ENCODE peak calls at places on chromosomes 4 and X, in ten cellular contexts. E is body of pancreas, K is fibroblast of lung, G is PC-9, H is BE2C, V is H9, J is GM23338, O is Calu3, U is cardiac muscle cell, L is lung. N is an unnamed sample.

GRCh38 chr4:168319486-168320019 is 1.0 kb upstream of the DDX60 start:
- DNase-seq in H (no peak), U (no peak), L (no peak), K (no peak), V (no peak), G (no peak), E (no peak), O (peak; percentile 3), J (peak; percentile 33), N (no peak)

GRCh38 chr4:74932010-74932409 is 906 bp upstream of the PARM1 start:
- DNase-seq in G (no peak), O (no peak), E (no peak), L (no peak), K (no peak), H (no peak), V (no peak), U (no peak), J (no peak), N (no peak)

GRCh38 chrX:132388371-132388770 is 100.5 kb downstream of the MBNL3 start:
- DNase-seq in G (no peak), H (no peak), E (no peak), J (no peak), O (no peak), V (no peak), L (no peak), K (no peak), U (no peak), N (no peak)

GRCh38 chrX:65744965-65745364 is 77.5 kb downstream of the MSN start:
- DNase-seq in U (peak; percentile 81), O (peak; percentile 27), V (no peak), E (no peak), G (no peak), J (no peak), H (no peak), L (no peak), K (peak; percentile 65), N (no peak)

GRCh38 chrX:107632291-107632690 is 4.0 kb downstream of the PRPS1 start:
- DNase-seq in G (peak; percentile 40), V (no peak), L (no peak), O (no peak), U (no peak), K (no peak), H (no peak), J (no peak), E (no peak), N (no peak)

GRCh38 chr4:154559141-154559841 is 3.5 kb upstream of the FGB start:
- DNase-seq in J (peak; percentile 80), O (peak; percentile 47), V (peak; percentile 46), G (no peak), U (peak; percentile 66), L (no peak), K (peak; percentile 66), H (peak; percentile 18), E (peak; percentile 7), N (peak; percentile 69)

GRCh38 chrX:18422886-18423285 is 2.5 kb upstream of the CDKL5 start:
- DNase-seq in V (no peak), J (no peak), K (peak; percentile 69), U (peak; percentile 19), O (no peak), G (no peak), E (no peak), H (no peak), L (no peak), N (no peak)

GRCh38 chr4:74123065-74123728 is 24.2 kb upstream of the CXCL2 start:
- DNase-seq in G (no peak), E (peak; percentile 35), L (peak; percentile 54), U (peak; percentile 90), J (no peak), H (peak; percentile 24), K (peak; percentile 82), O (no peak), V (no peak), N (no peak)

GRCh38 chr4:83961575-83961974 is 425.7 kb downstream of the GPAT3 start:
- DNase-seq in L (no peak), H (no peak), E (no peak), O (peak; percentile 2), K (no peak), G (no peak), U (peak; percentile 5), V (no peak), J (no peak), N (no peak)

GRCh38 chr4:183100827-183101226 is 1.8 kb downstream of the WWC2 start:
- DNase-seq in E (peak; percentile 35), O (no peak), U (no peak), H (no peak), K (no peak), L (no peak), G (peak; percentile 73), V (no peak), J (no peak), N (peak; percentile 87)

GRCh38 chr4:39442910-39443480 is 15.7 kb downstream of the RPL9 start:
- DNase-seq in V (no peak), H (no peak), E (no peak), J (no peak), K (no peak), U (no peak), O (no peak), L (no peak), G (no peak), N (no peak)

GRCh38 chr4:164701665-164702064 is 52.3 kb upstream of the SMIM31 start:
- DNase-seq in E (no peak), G (no peak), V (no peak), J (no peak), U (no peak), K (no peak), H (no peak), O (no peak), L (no peak), N (no peak)

GRCh38 chr4:168651374-168651773 is 154.5 kb downstream of the PALLD start:
- DNase-seq in V (no peak), G (no peak), H (no peak), U (no peak), K (no peak), L (no peak), J (peak; percentile 28), E (no peak), O (no peak), N (no peak)

GRCh38 chr4:5965225-5965624 is 53.0 kb downstream of the C4orf50 start:
- DNase-seq in E (no peak), V (no peak), U (no peak), K (no peak), H (no peak), L (no peak), J (no peak), O (no peak), G (no peak), N (no peak)

GRCh38 chrX:44012484-44013096 is 39.4 kb upstream of the NDP start:
- DNase-seq in H (no peak), K (peak; percentile 65), V (no peak), E (peak; percentile 7), J (no peak), G (peak; percentile 77), L (peak; percentile 39), U (peak; percentile 50), O (peak; percentile 79), N (no peak)

GRCh38 chr4:10184051-10184450 is 67.5 kb upstream of the WDR1 start:
- DNase-seq in U (peak; percentile 61), J (no peak), V (no peak), O (no peak), G (no peak), E (no peak), H (no peak), K (no peak), L (no peak), N (no peak)

GRCh38 chrX:134753185-134754008 is 95.1 kb upstream of the PLAC1 start:
- DNase-seq in U (peak; percentile 71), K (peak; percentile 71), L (no peak), O (no peak), H (peak; percentile 16), E (no peak), V (no peak), J (no peak), G (no peak), N (peak; percentile 9)
- TF ChIP-seq CTCF in U (peak; percentile 30), K (peak; percentile 22), L (no peak), O (no peak), H (peak; percentile 53), E (no peak), V (peak; percentile 15), J (peak; percentile 10), G (no peak), N (no peak)

GRCh38 chrX:147800663-147801062 is 111.1 kb upstream of the FMR1 start:
- DNase-seq in J (no peak), E (no peak), U (no peak), K (no peak), H (no peak), G (no peak), O (no peak), L (no peak), V (no peak), N (no peak)

DNA sequence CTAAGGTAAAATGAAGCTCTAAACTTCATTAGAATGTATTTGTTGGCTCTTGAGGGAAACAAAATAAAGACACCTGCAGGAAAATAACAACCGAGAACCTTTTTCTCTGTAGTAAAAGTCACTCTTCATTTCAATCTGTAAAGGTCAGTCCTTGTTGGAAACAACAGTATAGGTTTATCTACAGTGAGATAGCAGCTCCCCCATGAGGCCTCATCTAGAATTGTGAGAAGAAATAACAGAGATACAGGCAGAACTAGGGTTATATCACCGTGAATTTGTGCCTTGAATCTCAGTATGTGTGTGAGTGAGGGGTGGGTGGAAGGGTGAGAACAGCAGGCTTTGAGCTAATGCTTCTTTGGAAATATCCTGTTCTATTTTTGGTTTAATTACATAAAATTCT is 107.8 kb upstream of the FMR1 start:
- DNase-seq in E (peak; percentile 8), U (no peak), O (peak; percentile 1), L (no peak), K (no peak), J (peak; percentile 50), G (no peak), V (no peak), H (no peak), N (peak; percentile 2)
- TF ChIP-seq CTCF in E (peak; percentile 31), U (no peak), O (no peak), L (no peak), K (no peak), J (peak; percentile 58), G (peak; percentile 73), V (peak; percentile 64), H (no peak), N (peak; percentile 27)

DNA sequence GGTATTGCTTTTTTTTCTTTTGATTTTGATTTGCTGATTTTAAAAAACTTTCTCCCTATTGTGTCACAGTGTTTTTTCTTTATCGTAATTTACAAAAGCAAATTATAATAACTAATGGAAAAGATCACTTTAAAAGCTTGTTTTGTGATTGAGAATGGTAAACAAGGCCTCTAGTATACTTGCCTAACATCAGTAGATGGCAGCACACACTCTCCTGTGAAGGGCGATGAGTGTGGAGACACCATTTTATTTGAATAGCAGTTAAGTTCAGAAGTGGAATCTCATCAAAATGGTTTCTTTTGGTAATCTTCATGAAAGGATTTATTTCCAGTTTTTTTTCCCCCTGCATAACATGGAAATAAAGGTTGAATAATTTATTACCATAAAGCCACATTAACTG is 72.3 kb downstream of the PAK3 start:
- DNase-seq in K (peak; percentile 0), L (no peak), J (peak; percentile 43), E (no peak), O (no peak), H (peak; percentile 36), U (peak; percentile 11), V (peak; percentile 29), G (no peak), N (no peak)
- TF ChIP-seq CTCF in K (no peak), L (no peak), J (peak; percentile 57), E (no peak), O (no peak), H (peak; percentile 58), U (peak; percentile 15), V (peak; percentile 81), G (no peak), N (no peak)

GRCh38 chrX:50617183-50617582 is 146.6 kb upstream of the DGKK start:
- DNase-seq in V (no peak), E (no peak), O (no peak), U (no peak), G (no peak), H (no peak), K (no peak), J (no peak), L (no peak), N (no peak)
- TF ChIP-seq CTCF in V (no peak), E (no peak), O (no peak), U (no peak), G (no peak), H (no peak), K (no peak), J (no peak), L (no peak), N (no peak)